ENCODE peak calls at places on chromosome 20, in four cellular contexts. Z, L, B and Q are unnamed samples.

GRCh38 chr20:9409352-9409751 is 105.0 kb upstream of the LAMP5 start:
- DNase-seq in L (no peak), B (no peak), Z (no peak), Q (no peak)

GRCh38 chr20:2144850-2145249 is 43.2 kb downstream of the STK35 start:
- DNase-seq in L (no peak), Z (no peak), B (no peak), Q (no peak)

GRCh38 chr20:53706008-53706481 is 112.4 kb upstream of the ZNF217 start:
- DNase-seq in L (no peak), Z (no peak), B (no peak), Q (no peak)

GRCh38 chr20:13788167-13788834 is 3.5 kb downstream of the NDUFAF5 start:
- DNase-seq in L (peak; percentile 27), B (no peak), Z (peak; percentile 45), Q (peak; percentile 21)

GRCh38 chr20:63130654-63131577 is 85.0 kb downstream of the YTHDF1 start:
- DNase-seq in L (no peak), B (peak; percentile 52), Z (no peak), Q (no peak)

GRCh38 chr20:39216195-39216594 is 254.1 kb downstream of the DHX35 start:
- DNase-seq in L (no peak), Z (no peak), B (no peak), Q (no peak)

GRCh38 chr20:2112910-2113309 is 11.3 kb downstream of the STK35 start:
- DNase-seq in B (no peak), Z (no peak), L (no peak), Q (no peak)

GRCh38 chr20:23257848-23258746 is 92.5 kb upstream of the NXT1 start:
- DNase-seq in B (no peak), Z (no peak), L (no peak), Q (no peak)

GRCh38 chr20:13022401-13023170 is 13.8 kb downstream of the SPTLC3 start:
- DNase-seq in L (no peak), B (no peak), Z (no peak), Q (no peak)

GRCh38 chr20:47175501-47175900 is 181.0 kb downstream of the ZMYND8 start:
- DNase-seq in Z (no peak), B (no peak), L (no peak), Q (no peak)